ENCODE peak calls at places on chromosome 16, in eight cellular contexts. P, X, O, F, R, B, Y and V are unnamed samples.

GRCh38 chr16:57993897-57994296 is 6.6 kb downstream of the ZNF319 start:
- DNase-seq in P (no peak), X (no peak), O (no peak), F (no peak), R (no peak), B (no peak), Y (no peak), V (no peak)

GRCh38 chr16:70803354-70803753 is 2.4 kb upstream of the VAC14 start:
- DNase-seq in P (no peak), X (no peak), O (peak), F (no peak), R (no peak), B (no peak), Y (no peak), V (no peak)

GRCh38 chr16:88393034-88393433 is 10.3 kb downstream of the ZNF469 start:
- DNase-seq in P (no peak), X (no peak), O (no peak), F (no peak), R (no peak), B (no peak), Y (no peak), V (no peak)

GRCh38 chr16:80006175-80006895 is 405.8 kb upstream of the MAF start:
- DNase-seq in P (peak), X (no peak), O (peak), F (peak), R (peak), B (no peak), Y (peak), V (peak)

GRCh38 chr16:57053206-57053605 is 39.2 kb upstream of the CPNE2 start:
- DNase-seq in P (no peak), X (no peak), O (no peak), F (no peak), R (no peak), B (no peak), Y (no peak), V (no peak)

GRCh38 chr16:67169642-67170167 is 633 bp upstream of the NOL3 start:
- DNase-seq in P (no peak), X (no peak), O (peak), F (no peak), R (no peak), B (no peak), Y (no peak), V (no peak)

GRCh38 chr16:5917436-5917835 is 819.8 kb upstream of the EEF2KMT start:
- DNase-seq in P (no peak), X (no peak), O (no peak), F (no peak), R (no peak), B (no peak), Y (no peak), V (no peak)

GRCh38 chr16:2934450-2934849 is 22.7 kb downstream of the FLYWCH1 start:
- DNase-seq in P (no peak), X (no peak), O (no peak), F (no peak), R (no peak), B (no peak), Y (no peak), V (no peak)

GRCh38 chr16:2499890-2500633 is 13.7 kb upstream of the ATP6V0C start:
- DNase-seq in P (no peak), X (no peak), O (no peak), F (no peak), R (no peak), B (no peak), Y (no peak), V (no peak)

GRCh38 chr16:9859706-9860105 is 322.5 kb downstream of the GRIN2A start:
- DNase-seq in P (no peak), X (no peak), O (no peak), F (no peak), R (no peak), B (no peak), Y (no peak), V (no peak)

GRCh38 chr16:78102865-78103264 is 3.4 kb downstream of the WWOX start:
- DNase-seq in P (no peak), X (no peak), O (no peak), F (no peak), R (no peak), B (no peak), Y (no peak), V (no peak)

GRCh38 chr16:17161034-17161433 is 309.7 kb downstream of the XYLT1 start:
- DNase-seq in P (no peak), X (no peak), O (no peak), F (no peak), R (no peak), B (no peak), Y (no peak), V (no peak)

GRCh38 chr16:85557083-85557975 is 55.8 kb upstream of the GSE1 start:
- DNase-seq in P (peak), X (no peak), O (no peak), F (no peak), R (peak), B (no peak), Y (no peak), V (no peak)

GRCh38 chr16:10178079-10178478 is 4.1 kb downstream of the GRIN2A start:
- DNase-seq in P (no peak), X (no peak), O (no peak), F (no peak), R (no peak), B (no peak), Y (no peak), V (no peak)

GRCh38 chr16:4664538-4665418 is 28.6 kb upstream of the NUDT16L1 start:
- DNase-seq in P (peak), X (no peak), O (peak), F (no peak), R (no peak), B (peak), Y (peak), V (no peak)

GRCh38 chr16:57899771-57900661 is 70.9 kb downstream of the CNGB1 start:
- DNase-seq in P (peak), X (no peak), O (peak), F (peak), R (peak), B (peak), Y (peak), V (peak)

GRCh38 chr16:88747588-88748301 is 37.3 kb downstream of the PIEZO1 start:
- DNase-seq in P (peak), X (no peak), O (peak), F (peak), R (peak), B (no peak), Y (no peak), V (no peak)

GRCh38 chr16:649646-650045 is 481 bp downstream of the WDR90 start:
- DNase-seq in P (no peak), X (no peak), O (no peak), F (no peak), R (no peak), B (no peak), Y (no peak), V (no peak)

GRCh38 chr16:81263470-81264200 is 25.1 kb downstream of the BCO1 start:
- DNase-seq in P (peak), X (no peak), O (peak), F (no peak), R (no peak), B (no peak), Y (peak), V (no peak)

GRCh38 chr16:68782198-68783174 is 45.4 kb downstream of the CDH1 start:
- DNase-seq in P (no peak), X (no peak), O (no peak), F (no peak), R (no peak), B (no peak), Y (no peak), V (no peak)

GRCh38 chr16:83934684-83934977 is 18.4 kb upstream of the OSGIN1 start:
- DNase-seq in P (no peak), X (no peak), O (no peak), F (no peak), R (no peak), B (no peak), Y (no peak), V (no peak)

GRCh38 chr16:66502020-66502913 is 47.7 kb downstream of the TK2 start:
- DNase-seq in P (no peak), X (no peak), O (peak), F (no peak), R (no peak), B (no peak), Y (peak), V (no peak)

GRCh38 chr16:57549730-57550129 is 7.3 kb downstream of the ADGRG5 start:
- DNase-seq in P (no peak), X (no peak), O (no peak), F (no peak), R (no peak), B (no peak), Y (no peak), V (no peak)

GRCh38 chr16:58222532-58223316 is 24.8 kb upstream of the CSNK2A2 start:
- DNase-seq in P (no peak), X (no peak), O (peak), F (no peak), R (peak), B (no peak), Y (peak), V (no peak)

GRCh38 chr16:17273142-17273561 is 197.6 kb downstream of the XYLT1 start:
- DNase-seq in P (no peak), X (no peak), O (peak), F (peak), R (peak), B (no peak), Y (peak), V (peak)

GRCh38 chr16:58338205-58338604 is 43.4 kb upstream of the PRSS54 start:
- DNase-seq in P (no peak), X (no peak), O (peak), F (no peak), R (no peak), B (no peak), Y (no peak), V (no peak)

GRCh38 chr16:1782408-1783247 is at the start of the genes NUBP2 and SPSB3:
- DNase-seq in P (peak), X (peak), O (peak), F (peak), R (peak), B (peak), Y (peak), V (peak)

GRCh38 chr16:24689128-24689527 is 40.3 kb upstream of the TNRC6A start:
- DNase-seq in P (no peak), X (peak), O (peak), F (peak), R (peak), B (no peak), Y (peak), V (no peak)

GRCh38 chr16:49462356-49462988 is 88.9 kb downstream of the C16orf78 start:
- DNase-seq in P (no peak), X (no peak), O (no peak), F (no peak), R (no peak), B (no peak), Y (no peak), V (no peak)

GRCh38 chr16:8173111-8173644 is 417.1 kb downstream of the TMEM114 start:
- DNase-seq in P (peak), X (peak), O (peak), F (peak), R (peak), B (no peak), Y (peak), V (no peak)

GRCh38 chr16:2779151-2779920 is 2.3 kb upstream of the ELOB start:
- DNase-seq in P (no peak), X (no peak), O (no peak), F (no peak), R (no peak), B (no peak), Y (no peak), V (no peak)

GRCh38 chr16:62545039-62545438 is 508.8 kb upstream of the CDH8 start:
- DNase-seq in P (no peak), X (no peak), O (no peak), F (no peak), R (no peak), B (no peak), Y (no peak), V (no peak)

GRCh38 chr16:1961651-1962067 is 2.3 kb downstream of the NDUFB10 start:
- DNase-seq in P (no peak), X (no peak), O (no peak), F (no peak), R (no peak), B (no peak), Y (no peak), V (no peak)

GRCh38 chr16:65114527-65114926 is 7.3 kb downstream of the CDH11 start:
- DNase-seq in P (no peak), X (no peak), O (no peak), F (no peak), R (no peak), B (no peak), Y (no peak), V (no peak)

GRCh38 chr16:12089492-12090161 is 113.1 kb downstream of the SNX29 start:
- DNase-seq in P (no peak), X (no peak), O (peak), F (no peak), R (no peak), B (no peak), Y (peak), V (no peak)
- H3K4me3 ChIP-seq in P (no peak), X (peak), O (peak), F (no peak), R (no peak), B (peak), Y (peak), V (no peak)

GRCh38 chr16:35310999-35311398 is 1851.6 kb downstream of the TP53TG3F start:
- DNase-seq in P (no peak), X (no peak), O (no peak), F (no peak), R (no peak), B (no peak), Y (no peak), V (no peak)
- H3K4me3 ChIP-seq in P (no peak), X (no peak), O (no peak), F (no peak), R (no peak), B (no peak), Y (no peak), V (no peak)

GRCh38 chr16:52526429-52526828 is 20.5 kb downstream of the TOX3 start:
- DNase-seq in P (no peak), X (no peak), O (no peak), F (no peak), R (no peak), B (no peak), Y (no peak), V (no peak)

GRCh38 chr16:52521570-52521969 is 25.4 kb downstream of the TOX3 start:
- DNase-seq in P (no peak), X (no peak), O (no peak), F (no peak), R (no peak), B (no peak), Y (no peak), V (no peak)

GRCh38 chr16:52528393-52529080 is 18.4 kb downstream of the TOX3 start:
- DNase-seq in P (peak), X (no peak), O (no peak), F (no peak), R (no peak), B (no peak), Y (no peak), V (no peak)

GRCh38 chr16:52529226-52529625 is 17.7 kb downstream of the TOX3 start:
- DNase-seq in P (no peak), X (no peak), O (no peak), F (no peak), R (no peak), B (no peak), Y (no peak), V (no peak)

DNA sequence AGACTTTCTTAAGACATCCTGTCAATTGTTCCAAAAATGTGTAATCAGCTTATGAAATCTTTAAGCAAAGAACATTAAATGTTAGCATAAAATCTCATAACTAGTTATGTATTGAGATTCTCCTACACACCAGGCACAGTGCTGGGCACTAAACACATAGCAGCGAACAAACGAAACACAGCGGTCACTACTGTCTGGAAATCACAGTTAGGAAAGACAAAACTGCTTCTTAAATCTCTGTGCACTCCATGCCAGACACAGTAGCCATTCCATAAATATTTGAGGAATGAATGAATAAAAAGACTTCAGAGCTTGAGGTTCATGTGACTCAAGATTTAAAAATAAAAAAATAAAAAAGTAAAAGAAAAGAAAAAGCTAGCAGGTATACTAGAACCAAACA is 20.1 kb downstream of the TOX3 start:
- DNase-seq in P (no peak), X (no peak), O (no peak), F (no peak), R (no peak), B (no peak), Y (no peak), V (no peak)
- H3K4me3 ChIP-seq in P (no peak), X (no peak), O (no peak), F (no peak), R (no peak), B (no peak), Y (no peak), V (no peak)

GRCh38 chr16:30558789-30559377 is 709 bp upstream of the ZNF764 start:
- DNase-seq in P (no peak), X (no peak), O (no peak), F (no peak), R (no peak), B (no peak), Y (no peak), V (no peak)
- H3K4me3 ChIP-seq in P (no peak), X (no peak), O (no peak), F (peak), R (peak), B (no peak), Y (peak), V (peak)

DNA sequence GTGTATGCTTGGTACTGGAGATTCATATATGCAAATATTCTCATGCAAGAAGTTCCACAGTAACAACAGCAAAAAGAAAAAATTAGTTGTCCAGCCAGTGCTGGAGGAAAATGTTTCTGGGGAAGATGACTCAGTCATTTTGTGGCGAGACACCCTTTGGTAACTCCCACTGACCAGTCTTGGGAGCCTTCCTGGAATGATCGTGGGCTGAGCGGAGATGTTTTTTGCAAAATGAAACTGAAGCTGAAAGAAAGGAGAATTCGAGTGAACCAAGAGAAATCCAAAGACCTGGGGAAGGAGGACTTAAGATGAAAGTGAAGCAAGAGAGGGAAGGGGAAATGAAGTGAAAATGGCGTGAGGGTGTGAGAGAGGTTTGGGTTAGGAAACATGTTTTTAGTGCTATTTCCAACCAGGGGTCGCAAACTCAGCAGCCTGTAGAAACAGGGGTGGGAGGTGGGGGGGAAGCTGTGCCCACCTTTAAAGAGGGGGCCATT is 5.2 kb downstream of the ITPRIPL2 start:
- DNase-seq in P (peak), X (no peak), O (peak), F (peak), R (peak), B (no peak), Y (peak), V (peak)
- H3K4me3 ChIP-seq in P (no peak), X (no peak), O (peak), F (peak), R (peak), B (no peak), Y (peak), V (peak)

GRCh38 chr16:86565644-86566511 is 751 bp upstream of the FOXC2 start:
- DNase-seq in P (no peak), X (no peak), O (peak), F (no peak), R (no peak), B (no peak), Y (no peak), V (no peak)
- H3K4me3 ChIP-seq in P (no peak), X (no peak), O (no peak), F (peak), R (no peak), B (no peak), Y (peak), V (peak)